ENCODE peak calls at places on chromosomes 11 and 22, in five cellular contexts. M, A, D, U and Q are unnamed samples.

GRCh38 chr22:47659467-47660302 is 897.2 kb downstream of the TBC1D22A start:
- DNase-seq in M (no peak), A (no peak), D (no peak), U (no peak), Q (no peak)

GRCh38 chr11:111177037-111177988 is 68.2 kb upstream of the POU2AF2 start:
- DNase-seq in M (no peak), A (no peak), D (no peak), U (no peak), Q (no peak)

GRCh38 chr22:50186789-50187523 is 1.2 kb downstream of the TRABD start:
- DNase-seq in M (no peak), A (no peak), D (no peak), U (no peak), Q (no peak)

GRCh38 chr11:112024778-112025678 is at the start of gene DLAT:
- DNase-seq in M (peak), A (peak), D (peak), U (peak), Q (peak)

GRCh38 chr11:70727899-70728620 is 329.7 kb downstream of the CTTN start:
- DNase-seq in M (no peak), A (no peak), D (no peak), U (no peak), Q (no peak)

GRCh38 chr11:19474954-19475811 is 234.4 kb upstream of the E2F8 start:
- DNase-seq in M (no peak), A (no peak), D (no peak), U (no peak), Q (no peak)

GRCh38 chr11:62374801-62375200 is 37.6 kb downstream of the ASRGL1 start:
- DNase-seq in M (no peak), A (no peak), D (no peak), U (no peak), Q (no peak)

GRCh38 chr22:44391026-44391425 is 78.3 kb upstream of the SHISAL1 start:
- DNase-seq in M (no peak), A (no peak), D (peak), U (no peak), Q (no peak)

GRCh38 chr11:118789501-118790356 is 1.2 kb downstream of the DDX6 start:
- DNase-seq in M (no peak), A (peak), D (peak), U (peak), Q (peak)

GRCh38 chr22:29427176-29427760 is 11.1 kb upstream of the RFPL1 start:
- DNase-seq in M (no peak), A (no peak), D (no peak), U (no peak), Q (no peak)

GRCh38 chr22:38213319-38214247 is 11.8 kb downstream of the MAFF start:
- DNase-seq in M (no peak), A (no peak), D (no peak), U (no peak), Q (no peak)

GRCh38 chr11:100574894-100575769 is 112.0 kb upstream of the ARHGAP42 start:
- DNase-seq in M (no peak), A (no peak), D (no peak), U (no peak), Q (no peak)

GRCh38 chr11:102810943-102811528 is 13.1 kb upstream of the MMP1 start:
- DNase-seq in M (no peak), A (no peak), D (no peak), U (no peak), Q (no peak)

GRCh38 chr11:112605093-112605666 is 344.5 kb upstream of the PLET1 start:
- DNase-seq in M (no peak), A (no peak), D (peak), U (no peak), Q (no peak)